ENCODE peak calls at places on chromosomes 6 and 20, in four cellular contexts. O, W, S and Y are unnamed samples.

GRCh38 chr20:31718952-31719643 is 3.6 kb downstream of the BCL2L1 start:
- DNase-seq in S (peak; percentile 46), W (no peak), O (no peak), Y (no peak)

GRCh38 chr6:80376411-80376810 is 269.9 kb downstream of the BCKDHB start:
- DNase-seq in S (no peak), W (peak; percentile 70), O (no peak), Y (no peak)

GRCh38 chr20:7703436-7703835 is 236.8 kb downstream of the HAO1 start:
- DNase-seq in S (no peak), W (no peak), O (no peak), Y (no peak)

GRCh38 chr6:47131773-47132172 is 89.6 kb upstream of the ADGRF1 start:
- DNase-seq in S (no peak), O (no peak), W (no peak), Y (no peak)

GRCh38 chr6:139531716-139532115 is 157.3 kb upstream of the CITED2 start:
- DNase-seq in W (no peak), O (no peak), S (no peak), Y (no peak)

GRCh38 chr20:50023116-50023802 is 40.5 kb downstream of the SNAI1 start:
- DNase-seq in S (no peak), O (no peak), W (no peak), Y (no peak)

GRCh38 chr6:108097882-108098281 is 23.3 kb upstream of the OSTM1 start:
- DNase-seq in O (no peak), S (no peak), W (no peak), Y (no peak)

GRCh38 chr20:22901921-22902320 is 133.2 kb upstream of the SSTR4 start:
- DNase-seq in S (no peak), W (no peak), O (no peak), Y (no peak)

GRCh38 chr6:33201147-33201545 is 479 bp downstream of the SLC39A7 start:
- DNase-seq in W (no peak), S (no peak), O (no peak), Y (no peak)

GRCh38 chr6:7106752-7107577 is 796 bp upstream of the RREB1 start:
- DNase-seq in S (no peak), O (peak; percentile 76), W (no peak), Y (no peak)

GRCh38 chr6:11700118-11700718 is 78.4 kb downstream of the ADTRP start:
- DNase-seq in S (peak; percentile 60), W (peak; percentile 78), O (no peak), Y (peak; percentile 49)

GRCh38 chr6:113375950-113376846 is 480.9 kb upstream of the MARCKS start:
- DNase-seq in W (peak; percentile 85), S (no peak), O (no peak), Y (no peak)

GRCh38 chr6:111193156-111193555 is 105.9 kb downstream of the SLC16A10 start:
- DNase-seq in W (no peak), S (no peak), O (no peak), Y (no peak)

GRCh38 chr6:143007626-143008025 is 53.1 kb upstream of the AIG1 start:
- DNase-seq in W (no peak), S (no peak), O (no peak), Y (no peak)

GRCh38 chr6:35602133-35602946 is 86.4 kb downstream of the FKBP5 start:
- DNase-seq in W (peak; percentile 81), O (no peak), S (no peak), Y (no peak)

GRCh38 chr6:167236239-167236571 is 54.9 kb upstream of the UNC93A start:
- DNase-seq in W (no peak), O (no peak), S (no peak), Y (no peak)

GRCh38 chr6:6546318-6547110 is 42.0 kb upstream of the LY86 start:
- DNase-seq in S (peak; percentile 54), W (peak; percentile 20), O (no peak), Y (no peak)

GRCh38 chr20:36856196-36856595 is 19.7 kb upstream of the TLDC2 start:
- DNase-seq in W (peak; percentile 73), O (no peak), S (no peak), Y (no peak)

GRCh38 chr20:25355191-25355590 is 35.4 kb downstream of the ABHD12 start:
- DNase-seq in S (peak; percentile 52), O (no peak), W (no peak), Y (peak; percentile 39)

GRCh38 chr20:53622247-53623114 is 28.8 kb upstream of the ZNF217 start:
- DNase-seq in W (no peak), O (no peak), S (no peak), Y (no peak)

GRCh38 chr20:50269111-50270033 is 78.7 kb downstream of the CEBPB start:
- DNase-seq in S (no peak), O (no peak), W (no peak), Y (no peak)

GRCh38 chr20:2210646-2211556 is 84.9 kb upstream of the TGM3 start:
- DNase-seq in O (no peak), W (peak; percentile 83), S (peak; percentile 69), Y (no peak)

GRCh38 chr6:1067346-1067745 is 244.6 kb upstream of the FOXQ1 start:
- DNase-seq in S (no peak), O (no peak), W (no peak), Y (no peak)

GRCh38 chr6:98382246-98382645 is 452.1 kb upstream of the POU3F2 start:
- DNase-seq in W (no peak), S (no peak), O (no peak), Y (no peak)

GRCh38 chr6:37507690-37508421 is 8.2 kb upstream of the CCDC167 start:
- DNase-seq in S (no peak), O (peak; percentile 68), W (no peak), Y (peak; percentile 87)

GRCh38 chr6:10641494-10641893 is 52.9 kb downstream of the C6orf52 start:
- DNase-seq in W (no peak), S (no peak), O (no peak), Y (no peak)

GRCh38 chr20:11716945-11717248 is 200.8 kb upstream of the BTBD3 start:
- DNase-seq in S (no peak), W (no peak), O (no peak), Y (no peak)

GRCh38 chr20:11718474-11719094 is 199.1 kb upstream of the BTBD3 start:
- DNase-seq in W (no peak), O (no peak), S (no peak), Y (no peak)

GRCh38 chr20:11716239-11716944 is 201.3 kb upstream of the BTBD3 start:
- DNase-seq in S (no peak), O (no peak), W (peak; percentile 31), Y (peak; percentile 38)

GRCh38 chr20:11719153-11719552 is 198.5 kb upstream of the BTBD3 start:
- DNase-seq in S (no peak), W (no peak), O (no peak), Y (no peak)

GRCh38 chr20:11717562-11717961 is 200.1 kb upstream of the BTBD3 start:
- DNase-seq in O (no peak), W (no peak), S (no peak), Y (no peak)
- H3K4me3 ChIP-seq in O (no peak overlapping the region), W (no peak overlapping the region), S (no peak overlapping the region), Y (no peak overlapping the region)

DNA sequence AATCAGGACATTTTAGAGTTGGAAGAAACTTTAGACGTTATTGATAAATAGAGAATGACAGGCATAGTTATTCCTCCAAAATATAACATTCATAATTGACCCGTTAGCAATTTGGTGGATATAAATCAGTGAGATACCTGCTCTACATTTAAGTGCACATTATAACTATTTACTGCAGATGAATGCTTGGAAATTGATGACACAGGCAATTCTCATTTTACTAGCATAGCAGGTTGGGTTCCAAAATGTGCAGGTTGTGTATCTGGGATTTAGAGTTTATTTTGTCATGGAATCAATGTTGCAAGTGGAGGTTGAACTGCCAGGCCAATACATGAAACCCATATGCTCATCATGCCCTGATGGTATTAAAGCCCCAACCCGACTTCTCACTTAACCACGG is 44.4 kb upstream of the PROKR2 start:
- DNase-seq in S (no peak), O (no peak), W (no peak), Y (no peak)
- H3K4me3 ChIP-seq in S (no peak overlapping the region), O (no peak overlapping the region), W (no peak overlapping the region), Y (no peak overlapping the region)

GRCh38 chr20:48204499-48204898 is 419.2 kb upstream of the SULF2 start:
- DNase-seq in S (no peak), W (no peak), O (no peak), Y (no peak)

GRCh38 chr20:48203252-48203651 is 418.0 kb upstream of the SULF2 start:
- DNase-seq in S (no peak), O (no peak), W (no peak), Y (no peak)

GRCh38 chr20:48201881-48202280 is 416.6 kb upstream of the SULF2 start:
- DNase-seq in W (no peak), O (no peak), S (no peak), Y (no peak)

GRCh38 chr20:48202774-48203173 is 417.5 kb upstream of the SULF2 start:
- DNase-seq in O (no peak), W (no peak), S (no peak), Y (no peak)

GRCh38 chr20:48202334-48202733 is 417.1 kb upstream of the SULF2 start:
- DNase-seq in O (no peak), W (no peak), S (no peak), Y (no peak)
- H3K4me3 ChIP-seq in O (no peak overlapping the region), W (no peak overlapping the region), S (no peak overlapping the region), Y (no peak overlapping the region)

GRCh38 chr6:3456794-3457709 is at the start of gene SLC22A23:
- DNase-seq in W (peak; percentile 28), S (peak; percentile 51), O (peak; percentile 74), Y (peak; percentile 30)
- H3K4me3 ChIP-seq in W (peak within 1 kb of the TSS; percentile 63), S (no peak within 1 kb of the TSS), O (peak within 1 kb of the TSS; percentile 55), Y (peak within 1 kb of the TSS; percentile 42)

GRCh38 chr6:75604294-75604693 is 2.6 kb downstream of the SENP6 start:
- DNase-seq in S (no peak), O (no peak), W (no peak), Y (no peak)
- H3K4me3 ChIP-seq in S (peak overlapping the region; percentile 76), O (no peak overlapping the region), W (peak overlapping the region; percentile 77), Y (no peak overlapping the region)

GRCh38 chr6:149087898-149088297 is 229.6 kb upstream of the TAB2 start:
- DNase-seq in O (no peak), W (no peak), S (no peak), Y (no peak)
- H3K4me3 ChIP-seq in O (no peak overlapping the region), W (no peak overlapping the region), S (no peak overlapping the region), Y (no peak overlapping the region)

DNA sequence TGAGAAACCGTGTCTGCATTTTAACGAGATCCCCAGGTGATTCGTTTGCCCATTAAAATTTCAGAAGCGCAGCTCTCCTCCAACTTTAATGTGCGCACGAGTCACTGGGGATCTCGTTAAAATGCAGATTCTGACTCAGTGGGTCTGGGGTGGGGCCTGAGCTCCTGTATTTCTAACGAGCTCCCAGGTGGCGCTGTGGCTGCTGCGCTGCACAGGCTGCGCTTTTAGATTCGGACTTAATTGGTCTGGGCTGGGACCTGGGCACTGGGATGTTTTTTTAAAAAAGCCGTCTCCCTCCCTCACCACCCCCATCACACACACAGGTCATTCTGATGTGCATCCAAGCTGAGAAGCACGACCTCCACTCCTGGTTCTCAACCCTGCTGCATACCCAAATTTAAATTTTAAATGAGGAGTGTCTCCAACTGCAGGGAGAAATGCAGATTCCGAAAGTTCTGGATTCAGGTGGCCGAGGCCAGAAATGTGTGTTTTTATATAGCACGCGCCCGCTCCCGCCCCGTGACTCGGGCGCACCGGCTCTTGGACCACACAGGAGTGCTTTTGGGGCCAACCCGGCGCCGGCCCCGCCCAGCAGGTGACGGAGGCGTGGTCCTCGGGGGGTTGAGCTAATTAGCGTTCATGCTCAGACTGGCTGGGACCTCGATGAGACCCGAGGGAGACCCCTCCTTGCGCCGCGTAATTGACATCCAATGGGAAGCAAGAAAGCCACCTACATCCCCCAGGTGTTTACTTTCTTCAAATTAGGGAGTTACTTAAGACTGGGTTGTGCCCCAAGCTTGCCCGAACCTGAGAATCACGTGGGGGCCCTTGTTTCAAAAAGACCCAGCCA is 85.8 kb downstream of the ZFP64 start:
- DNase-seq in S (no peak), O (no peak), W (peak; percentile 27), Y (no peak)
- H3K4me3 ChIP-seq in S (no peak overlapping the region), O (no peak overlapping the region), W (peak overlapping the region; percentile 52), Y (no peak overlapping the region)

GRCh38 chr6:62298745-62299392 is 12.8 kb upstream of the KHDRBS2 start:
- DNase-seq in S (peak; percentile 92), O (no peak), W (no peak), Y (no peak)
- H3K4me3 ChIP-seq in S (peak overlapping the region; percentile 40), O (no peak overlapping the region), W (no peak overlapping the region), Y (no peak overlapping the region)